ENCODE peak calls at places on chromosomes 2 and 18, in five cellular contexts. One of them, this sample, is unnamed.

GRCh38 chr18:45557296-45557695 is 58.0 kb upstream of the SLC14A2 start:
- DNase-seq in cardiac fibroblast: no peak
- DNase-seq in posterior vena cava: no peak
- DNase-seq in hepatic stellate cell: no peak
- DNase-seq in hepatocyte: no peak
- DNase-seq in this sample: no peak

GRCh38 chr2:223051580-223052375 is at the start of gene KCNE4:
- DNase-seq in cardiac fibroblast: peak
- DNase-seq in posterior vena cava: no peak
- DNase-seq in hepatic stellate cell: peak
- DNase-seq in hepatocyte: peak
- DNase-seq in this sample: peak

GRCh38 chr2:217756375-217757107 is 246.3 kb downstream of the TNS1 start:
- DNase-seq in cardiac fibroblast: peak
- DNase-seq in posterior vena cava: peak
- DNase-seq in hepatic stellate cell: peak
- DNase-seq in hepatocyte: peak
- DNase-seq in this sample: no peak

GRCh38 chr2:127818794-127819425 is 7.9 kb upstream of the WDR33 start:
- DNase-seq in cardiac fibroblast: no peak
- DNase-seq in posterior vena cava: no peak
- DNase-seq in hepatic stellate cell: no peak
- DNase-seq in hepatocyte: no peak
- DNase-seq in this sample: no peak

GRCh38 chr2:112694182-112694581 is 26.6 kb upstream of the NT5DC4 start:
- DNase-seq in cardiac fibroblast: no peak
- DNase-seq in posterior vena cava: no peak
- DNase-seq in hepatic stellate cell: no peak
- DNase-seq in hepatocyte: no peak
- DNase-seq in this sample: no peak

GRCh38 chr2:166411473-166412230 is 35.9 kb upstream of the SCN9A start:
- DNase-seq in cardiac fibroblast: peak
- DNase-seq in posterior vena cava: no peak
- DNase-seq in hepatic stellate cell: no peak
- DNase-seq in hepatocyte: no peak
- DNase-seq in this sample: no peak

GRCh38 chr2:75277111-75277510 is 77.8 kb upstream of the TACR1 start:
- DNase-seq in cardiac fibroblast: peak
- DNase-seq in posterior vena cava: no peak
- DNase-seq in hepatic stellate cell: peak
- DNase-seq in hepatocyte: no peak
- DNase-seq in this sample: peak

GRCh38 chr2:73286134-73286533 is 1.9 kb upstream of the FBXO41 start:
- DNase-seq in cardiac fibroblast: no peak
- DNase-seq in posterior vena cava: no peak
- DNase-seq in hepatic stellate cell: no peak
- DNase-seq in hepatocyte: no peak
- DNase-seq in this sample: no peak

GRCh38 chr18:63844254-63844653 is 43.3 kb upstream of the SERPINB2 start:
- DNase-seq in cardiac fibroblast: peak
- DNase-seq in posterior vena cava: no peak
- DNase-seq in hepatic stellate cell: no peak
- DNase-seq in hepatocyte: peak
- DNase-seq in this sample: no peak

GRCh38 chr2:84865181-84865783 is 15.6 kb downstream of the TRABD2A start:
- DNase-seq in cardiac fibroblast: peak
- DNase-seq in posterior vena cava: no peak
- DNase-seq in hepatic stellate cell: no peak
- DNase-seq in hepatocyte: no peak
- DNase-seq in this sample: no peak

GRCh38 chr2:207483477-207483876 is 46.3 kb upstream of the CREB1 start:
- DNase-seq in cardiac fibroblast: no peak
- DNase-seq in posterior vena cava: no peak
- DNase-seq in hepatic stellate cell: no peak
- DNase-seq in hepatocyte: no peak
- DNase-seq in this sample: peak

GRCh38 chr2:55460562-55460961 is 40.9 kb upstream of the CCDC88A start:
- DNase-seq in cardiac fibroblast: peak
- DNase-seq in posterior vena cava: no peak
- DNase-seq in hepatic stellate cell: peak
- DNase-seq in hepatocyte: no peak
- DNase-seq in this sample: peak

This sample was measured in skeletal muscle cell.